ENCODE peak calls at places on chromosomes 7 and 10, in seven cellular contexts. O, M, W, R, I, F and G are unnamed samples.

GRCh38 chr10:83941189-83941588 is 198.1 kb upstream of the GHITM start:
- DNase-seq in O (no peak), I (no peak), R (no peak), M (no peak), W (no peak), F (no peak), G (no peak)

GRCh38 chr7:137804819-137805218 is 42.0 kb downstream of the DGKI start:
- DNase-seq in I (no peak), W (no peak), R (no peak), F (peak), M (no peak), O (no peak), G (no peak)

GRCh38 chr10:97724341-97724941 is 10.9 kb downstream of the MARVELD1 start:
- DNase-seq in F (peak), O (peak), M (no peak), I (peak), R (no peak), W (no peak), G (no peak)

GRCh38 chr7:96952974-96953391 is 52.4 kb upstream of the DLX6 start:
- DNase-seq in W (no peak), M (no peak), F (peak), O (no peak), I (no peak), R (no peak), G (no peak)

GRCh38 chr7:114650491-114650890 is 235.9 kb downstream of the FOXP2 start:
- DNase-seq in F (no peak), M (no peak), W (no peak), I (no peak), O (no peak), R (no peak), G (no peak)

GRCh38 chr10:78328592-78329404 is 295.1 kb downstream of the RPS24 start:
- DNase-seq in F (no peak), I (no peak), M (no peak), O (no peak), R (no peak), W (no peak), G (no peak)

GRCh38 chr10:6292741-6293151 is 90.0 kb downstream of the PFKFB3 start:
- DNase-seq in O (no peak), F (peak), M (no peak), I (no peak), W (no peak), R (no peak), G (no peak)

GRCh38 chr10:78053201-78053868 is 19.7 kb downstream of the RPS24 start:
- DNase-seq in O (no peak), R (no peak), M (no peak), I (peak), W (no peak), F (peak), G (no peak)

GRCh38 chr10:131430716-131431402 is 119.3 kb upstream of the TCERG1L start:
- DNase-seq in I (no peak), O (no peak), M (no peak), W (no peak), R (no peak), F (no peak), G (no peak)

GRCh38 chr7:21869785-21870402 is 75.8 kb downstream of the CDCA7L start:
- DNase-seq in O (peak), R (no peak), F (peak), M (no peak), I (peak), W (no peak), G (no peak)

GRCh38 chr10:50224330-50224952 is 26.9 kb downstream of the ASAH2 start:
- DNase-seq in F (peak), I (peak), O (peak), R (peak), M (no peak), W (peak), G (no peak)

GRCh38 chr7:88306590-88307048 is at the start of gene STEAP4:
- DNase-seq in O (peak), M (no peak), R (peak), I (peak), W (no peak), F (peak), G (peak)

GRCh38 chr7:141263508-141263907 is 189.6 kb downstream of the TMEM178B start:
- DNase-seq in M (no peak), I (no peak), R (no peak), F (no peak), O (no peak), W (no peak), G (no peak)

GRCh38 chr7:17233643-17234397 is 64.6 kb upstream of the AHR start:
- DNase-seq in O (no peak), M (peak), I (peak), F (peak), W (no peak), R (no peak), G (no peak)

GRCh38 chr7:147276783-147277370 is 1160.3 kb downstream of the CNTNAP2 start:
- DNase-seq in O (no peak), I (no peak), R (no peak), W (no peak), F (no peak), M (no peak), G (no peak)

GRCh38 chr7:44917465-44917864 is 32.1 kb upstream of the PURB start:
- DNase-seq in R (no peak), I (no peak), F (no peak), W (no peak), O (no peak), M (no peak), G (no peak)

GRCh38 chr10:74760042-74760979 is 66.1 kb upstream of the KAT6B start:
- DNase-seq in O (no peak), F (no peak), I (no peak), R (no peak), M (no peak), W (no peak), G (no peak)

GRCh38 chr10:62248465-62248864 is 20.2 kb downstream of the RTKN2 start:
- DNase-seq in M (no peak), F (no peak), W (no peak), I (no peak), R (no peak), O (no peak), G (no peak)

GRCh38 chr10:48602401-48603135 is 2.3 kb downstream of the ARHGAP22 start:
- DNase-seq in F (no peak), R (no peak), M (no peak), I (no peak), O (no peak), W (no peak), G (no peak)

GRCh38 chr7:80284848-80285247 is 150.2 kb downstream of the GNAI1 start:
- DNase-seq in I (peak), F (peak), R (no peak), W (no peak), O (peak), M (no peak), G (no peak)

GRCh38 chr7:80278737-80279136 is 144.1 kb downstream of the GNAI1 start:
- DNase-seq in M (no peak), W (no peak), F (no peak), I (peak), R (no peak), O (no peak), G (no peak)

GRCh38 chr7:80277434-80278427 is 143.1 kb downstream of the GNAI1 start:
- DNase-seq in F (peak), M (no peak), R (peak), W (peak), I (peak), O (peak), G (no peak)

GRCh38 chr7:80275192-80275605 is 140.6 kb downstream of the GNAI1 start:
- DNase-seq in I (no peak), F (no peak), R (no peak), W (no peak), O (no peak), M (no peak), G (no peak)

GRCh38 chr7:80279760-80280159 is 145.1 kb downstream of the GNAI1 start:
- DNase-seq in R (no peak), F (no peak), M (no peak), W (no peak), O (peak), I (peak), G (no peak)
- H3K27ac ChIP-seq in R (peak), F (no peak), M (no peak), W (peak), O (peak), I (no peak), G (no peak)

GRCh38 chr10:87862644-87863101 is 660 bp downstream of the KLLN start:
- DNase-seq in F (no peak), W (no peak), M (peak), R (no peak), I (no peak), O (no peak), G (no peak)

GRCh38 chr10:87861953-87862643 is 1.2 kb downstream of the KLLN start:
- DNase-seq in I (peak), F (peak), W (peak), R (peak), M (peak), O (peak), G (peak)

GRCh38 chr10:87861566-87861952 is 1.8 kb downstream of the KLLN start:
- DNase-seq in R (no peak), W (no peak), O (peak), M (peak), F (peak), I (peak), G (peak)

GRCh38 chr10:87860156-87860795 is 3.1 kb downstream of the KLLN start:
- DNase-seq in I (peak), O (peak), R (no peak), F (peak), M (peak), W (peak), G (no peak)

GRCh38 chr10:87861034-87861433 is 2.3 kb downstream of the KLLN start:
- DNase-seq in W (no peak), M (no peak), F (no peak), O (peak), R (no peak), I (peak), G (no peak)
- H3K27ac ChIP-seq in W (no peak), M (peak), F (peak), O (peak), R (no peak), I (no peak), G (peak)

DNA sequence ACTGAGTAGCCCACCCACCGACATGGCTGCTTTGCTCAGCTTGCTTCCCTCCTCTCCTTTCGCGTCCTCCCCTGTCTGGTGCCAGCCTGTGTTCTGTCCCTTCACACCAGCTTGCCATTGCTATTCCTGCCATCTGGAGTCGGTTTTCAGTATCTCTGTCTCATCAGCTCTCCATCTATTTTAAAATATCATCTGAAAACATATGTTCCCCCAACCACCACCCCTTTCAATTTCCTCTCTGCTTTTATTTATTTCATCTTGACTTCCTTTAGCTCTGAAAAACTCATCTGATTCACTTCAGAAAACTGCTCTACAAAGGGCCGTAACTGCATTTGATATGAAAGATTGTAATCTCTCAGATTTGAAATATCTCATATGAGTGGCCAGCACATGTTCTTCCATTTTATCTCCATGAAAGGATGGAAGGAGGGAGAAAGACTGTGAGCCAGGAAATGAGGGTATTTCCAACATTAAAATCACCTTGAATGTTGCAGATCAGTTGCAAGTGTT is 202.2 kb upstream of the NEBL start:
- DNase-seq in M (no peak), O (no peak), R (no peak), I (no peak), W (no peak), F (no peak), G (no peak)
- H3K27ac ChIP-seq in M (no peak), O (no peak), R (no peak), I (no peak), W (peak), F (no peak), G (no peak)

GRCh38 chr10:58952747-58953466 is 223.5 kb upstream of the PHYHIPL start:
- DNase-seq in R (peak), F (peak), W (peak), I (peak), M (no peak), O (peak), G (peak)
- H3K27ac ChIP-seq in R (no peak), F (no peak), W (no peak), I (no peak), M (no peak), O (peak), G (no peak)